ENCODE peak calls at places on chromosomes 1 and 21, in ten cellular contexts. I is sigmoid colon; S is SHP77; D is dermis blood vessel endothelial cell; K is RWPE1; M is iris pigment epithelial cell; V is heart left ventricle; G is CD8-positive, alpha-beta T cell; J is effector memory CD4-positive, alpha-beta T cell; F is A549. Q is an unnamed sample.

GRCh38 chr1:93910305-93910704 is 1.1 kb upstream of the GCLM start:
- DNase-seq in I (no peak), S (no peak), D (no peak), K (no peak), M (no peak), V (no peak), G (no peak), J (no peak), F (no peak), Q (no peak)

GRCh38 chr1:214072758-214073157 is 85.0 kb downstream of the PROX1 start:
- DNase-seq in I (no peak), S (no peak), D (no peak), K (no peak), M (no peak), V (no peak), G (no peak), J (no peak), F (no peak), Q (no peak)

GRCh38 chr1:35560256-35561225 is 2.9 kb downstream of the NCDN start:
- DNase-seq in I (peak), S (no peak), D (no peak), K (no peak), M (no peak), V (peak), G (no peak), J (no peak), F (no peak), Q (no peak)

GRCh38 chr1:164617607-164618564 is 58.9 kb downstream of the PBX1 start:
- DNase-seq in I (no peak), S (no peak), D (peak), K (no peak), M (peak), V (no peak), G (no peak), J (no peak), F (no peak), Q (peak)

GRCh38 chr1:31479801-31480200 is 66.8 kb downstream of the SERINC2 start:
- DNase-seq in I (no peak), S (no peak), D (no peak), K (no peak), M (no peak), V (no peak), G (no peak), J (no peak), F (no peak), Q (peak)

GRCh38 chr1:20483833-20484525 is 2.0 kb downstream of the CAMK2N1 start:
- DNase-seq in I (no peak), S (no peak), D (peak), K (no peak), M (peak), V (no peak), G (no peak), J (no peak), F (no peak), Q (no peak)

GRCh38 chr1:93679546-93679945 is 2.1 kb downstream of the BCAR3 start:
- DNase-seq in I (no peak), S (no peak), D (no peak), K (no peak), M (peak), V (no peak), G (no peak), J (no peak), F (no peak), Q (no peak)

GRCh38 chr1:9222846-9223625 is 11.5 kb upstream of the H6PD start:
- DNase-seq in I (no peak), S (no peak), D (no peak), K (no peak), M (no peak), V (no peak), G (no peak), J (no peak), F (no peak), Q (no peak)

GRCh38 chr1:42221952-42222606 is 57.5 kb upstream of the GUCA2A start:
- DNase-seq in I (no peak), S (no peak), D (no peak), K (peak), M (peak), V (no peak), G (no peak), J (no peak), F (no peak), Q (no peak)

GRCh38 chr1:20223659-20224058 is 37.3 kb upstream of the PLA2G2C start:
- DNase-seq in I (no peak), S (no peak), D (no peak), K (no peak), M (no peak), V (no peak), G (no peak), J (no peak), F (no peak), Q (no peak)

GRCh38 chr1:54984126-54984842 is 3.9 kb downstream of the TMEM61 start:
- DNase-seq in I (no peak), S (no peak), D (no peak), K (no peak), M (no peak), V (no peak), G (no peak), J (no peak), F (no peak), Q (no peak)

GRCh38 chr1:22916469-22916817 is 56.2 kb downstream of the LACTBL1 start:
- DNase-seq in I (no peak), S (peak), D (peak), K (peak), M (peak), V (no peak), G (no peak), J (no peak), F (no peak), Q (no peak)

GRCh38 chr1:156062189-156062588 is 1.2 kb downstream of the RAB25 start:
- DNase-seq in I (no peak), S (no peak), D (no peak), K (peak), M (no peak), V (no peak), G (no peak), J (no peak), F (no peak), Q (no peak)

GRCh38 chr21:42120056-42120903 is 49.2 kb downstream of the UMODL1 start:
- DNase-seq in I (no peak), S (peak), D (no peak), K (no peak), M (no peak), V (no peak), G (no peak), J (no peak), F (no peak), Q (no peak)

GRCh38 chr1:68149110-68149798 is 83.1 kb downstream of the WLS start:
- DNase-seq in I (no peak), S (no peak), D (no peak), K (no peak), M (no peak), V (no peak), G (no peak), J (no peak), F (no peak), Q (no peak)

GRCh38 chr1:83102630-83103071 is 896.3 kb downstream of the TTLL7 start:
- DNase-seq in I (no peak), S (peak), D (no peak), K (peak), M (peak), V (no peak), G (no peak), J (no peak), F (no peak), Q (peak)

GRCh38 chr1:113935970-113936369 is 6.8 kb downstream of the HIPK1 start:
- DNase-seq in I (no peak), S (no peak), D (no peak), K (no peak), M (no peak), V (no peak), G (no peak), J (no peak), F (no peak), Q (no peak)

GRCh38 chr1:7375781-7376660 is 395.1 kb upstream of the VAMP3 start:
- DNase-seq in I (peak), S (no peak), D (no peak), K (no peak), M (no peak), V (no peak), G (peak), J (no peak), F (no peak), Q (no peak)

GRCh38 chr1:79638382-79638781 is 631.9 kb upstream of the ADGRL4 start:
- DNase-seq in I (no peak), S (no peak), D (no peak), K (no peak), M (no peak), V (no peak), G (no peak), J (no peak), F (no peak), Q (no peak)